ENCODE peak calls at places on chromosomes 1 and 21, in four cellular contexts. One of them, this sample, is unnamed.

GRCh38 chr1:89044970-89045695 is 19.9 kb downstream of the GBP1 start:
- DNase-seq in PC-9: no peak
- DNase-seq in GM23338: no peak
- DNase-seq in astrocyte: no peak
- DNase-seq in this sample: peak; percentile 15

GRCh38 chr1:40782371-40782956 is 1.1 kb upstream of the KCNQ4 start:
- DNase-seq in GM23338: peak; percentile 73
- DNase-seq in astrocyte: no peak
- DNase-seq in PC-9: peak; percentile 40
- DNase-seq in this sample: no peak

GRCh38 chr1:115282825-115283224 is 55.2 kb downstream of the NGF start:
- DNase-seq in PC-9: no peak
- DNase-seq in astrocyte: no peak
- DNase-seq in GM23338: no peak
- DNase-seq in this sample: no peak

GRCh38 chr1:9078035-9078948 is 8.9 kb upstream of the SLC2A5 start:
- DNase-seq in GM23338: no peak
- DNase-seq in astrocyte: peak; percentile 94
- DNase-seq in PC-9: no peak
- DNase-seq in this sample: peak; percentile 70

GRCh38 chr1:94753171-94753972 is 66.8 kb upstream of the SLC44A3 start:
- DNase-seq in GM23338: no peak
- DNase-seq in astrocyte: no peak
- DNase-seq in PC-9: no peak
- DNase-seq in this sample: no peak

GRCh38 chr1:173823776-173824314 is 628 bp upstream of the DARS2 start:
- DNase-seq in GM23338: no peak
- DNase-seq in astrocyte: peak; percentile 13
- DNase-seq in PC-9: no peak
- DNase-seq in this sample: no peak

GRCh38 chr1:951364-951763 is 7.7 kb downstream of the NOC2L start:
- DNase-seq in PC-9: no peak
- DNase-seq in astrocyte: no peak
- DNase-seq in GM23338: peak; percentile 75
- DNase-seq in this sample: no peak

GRCh38 chr1:77540501-77541161 is 141.8 kb downstream of the ZZZ3 start:
- DNase-seq in GM23338: no peak
- DNase-seq in PC-9: no peak
- DNase-seq in astrocyte: peak; percentile 76
- DNase-seq in this sample: peak; percentile 86

GRCh38 chr1:156101880-156102279 is 12.6 kb upstream of the LMNA start:
- DNase-seq in astrocyte: no peak
- DNase-seq in GM23338: no peak
- DNase-seq in PC-9: no peak
- DNase-seq in this sample: no peak

GRCh38 chr1:154955039-154955717 is 721 bp downstream of the PBXIP1 start:
- DNase-seq in PC-9: no peak
- DNase-seq in GM23338: peak; percentile 89
- DNase-seq in astrocyte: peak; percentile 76
- DNase-seq in this sample: no peak

GRCh38 chr1:45206808-45207624 is 611 bp upstream of the ZSWIM5 start:
- DNase-seq in PC-9: no peak
- DNase-seq in astrocyte: no peak
- DNase-seq in GM23338: no peak
- DNase-seq in this sample: no peak
- TF ChIP-seq EZH2 in PC-9: no peak
- TF ChIP-seq EZH2 in astrocyte: peak; percentile 39
- TF ChIP-seq EZH2 in GM23338: peak; percentile 4
- TF ChIP-seq EZH2 in this sample: no peak

GRCh38 chr1:39413902-39414528 is 77.4 kb upstream of the BMP8A start:
- DNase-seq in GM23338: no peak
- DNase-seq in astrocyte: no peak
- DNase-seq in PC-9: no peak
- DNase-seq in this sample: no peak
- H3K79me2 ChIP-seq in GM23338: peaks cover 85% of the 10 kb centered on the region
- H3K79me2 ChIP-seq in astrocyte: peaks cover 94% of the 10 kb centered on the region
- H3K79me2 ChIP-seq in PC-9: peaks cover 70% of the 10 kb centered on the region
- H3K79me2 ChIP-seq in this sample: peaks cover 87% of the 10 kb centered on the region

DNA sequence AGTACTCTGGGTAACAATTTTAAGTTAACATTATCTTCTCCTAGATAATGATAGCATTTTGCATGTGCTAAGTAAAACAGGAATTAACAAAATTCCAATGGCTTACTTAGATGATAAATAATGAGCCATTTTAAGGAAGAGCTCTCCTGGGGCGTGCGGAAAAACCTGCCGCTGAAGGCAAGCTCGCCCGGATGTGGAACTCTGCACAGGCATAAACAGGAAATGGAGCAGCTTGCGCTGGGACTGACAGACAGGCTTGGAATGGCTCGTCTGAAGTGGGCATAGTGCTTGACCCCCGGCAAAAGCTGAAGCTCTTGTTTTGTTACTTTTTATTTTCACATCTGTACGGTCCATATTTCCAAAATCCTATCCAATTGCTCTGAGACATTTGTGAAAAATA is 169.2 kb downstream of the ZNF281 start:
- DNase-seq in PC-9: no peak
- DNase-seq in astrocyte: no peak
- DNase-seq in GM23338: no peak
- DNase-seq in this sample: no peak
- H2AFZ ChIP-seq in PC-9: no peak overlapping the region
- H2AFZ ChIP-seq in astrocyte: peak overlapping the region; percentile 12
- H2AFZ ChIP-seq in GM23338: no peak overlapping the region
- H2AFZ ChIP-seq in this sample: no peak overlapping the region

DNA sequence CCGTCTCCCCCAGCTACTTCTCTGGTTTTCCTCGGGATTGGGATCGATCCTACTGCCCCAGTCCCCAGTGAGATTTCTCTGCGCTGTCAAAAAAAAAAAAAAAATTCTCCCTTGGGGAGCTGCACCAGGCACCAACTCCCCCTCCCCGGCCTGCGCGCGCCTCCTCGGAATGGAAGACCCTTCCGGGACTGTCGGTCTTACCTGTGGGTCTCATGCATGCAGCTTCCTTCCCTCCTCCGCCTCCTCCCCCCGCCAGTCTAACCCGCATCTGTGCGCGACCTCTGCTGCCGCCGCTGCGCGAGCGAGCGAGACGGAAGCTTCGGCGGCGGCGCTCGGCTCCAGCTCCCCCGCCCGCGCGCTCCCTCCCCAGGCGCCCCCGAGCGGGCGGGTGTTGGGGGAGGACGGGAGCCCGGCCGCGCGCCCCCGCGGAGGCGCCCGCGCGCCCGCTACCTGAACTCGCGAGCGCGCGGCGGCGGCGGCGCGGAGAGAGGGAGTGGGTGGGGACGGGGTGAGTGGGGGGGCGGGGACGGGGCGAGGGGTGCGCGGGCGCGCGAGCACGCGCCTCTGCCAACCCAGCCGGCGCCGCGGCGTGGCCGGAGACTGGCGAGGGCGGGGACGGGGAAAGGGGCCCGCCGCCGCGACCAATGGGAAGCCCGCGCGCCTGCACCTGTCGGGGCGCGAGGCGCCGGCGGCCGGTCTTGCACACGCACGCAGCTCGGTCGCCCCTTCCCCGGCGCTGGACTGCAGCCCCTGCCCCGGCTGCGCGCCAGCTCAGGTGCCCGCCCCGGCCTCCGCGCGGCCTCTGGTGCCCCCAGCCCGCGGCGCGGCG is at the start of gene SUSD4:
- DNase-seq in GM23338: peak; percentile 87
- DNase-seq in astrocyte: no peak
- DNase-seq in PC-9: peak; percentile 54
- DNase-seq in this sample: peak; percentile 21
- TF ChIP-seq EZH2 in GM23338: no peak
- TF ChIP-seq EZH2 in astrocyte: no peak
- TF ChIP-seq EZH2 in PC-9: no peak
- TF ChIP-seq EZH2 in this sample: no peak

GRCh38 chr21:39645331-39645730 is 32.6 kb downstream of the B3GALT5 start:
- DNase-seq in PC-9: no peak
- DNase-seq in GM23338: no peak
- DNase-seq in astrocyte: no peak
- DNase-seq in this sample: no peak
- H3K79me2 ChIP-seq in PC-9: no peaks in the 10 kb centered on the region
- H3K79me2 ChIP-seq in GM23338: peaks cover 75% of the 10 kb centered on the region
- H3K79me2 ChIP-seq in astrocyte: no peaks in the 10 kb centered on the region
- H3K79me2 ChIP-seq in this sample: no peaks in the 10 kb centered on the region

GRCh38 chr1:228445867-228446584 is 29.4 kb upstream of the TRIM17 start:
- DNase-seq in astrocyte: peak; percentile 31
- DNase-seq in GM23338: peak; percentile 80
- DNase-seq in PC-9: peak; percentile 18
- DNase-seq in this sample: no peak
- H2AFZ ChIP-seq in astrocyte: peak overlapping the region; percentile 82
- H2AFZ ChIP-seq in GM23338: peak overlapping the region; percentile 91
- H2AFZ ChIP-seq in PC-9: no peak overlapping the region
- H2AFZ ChIP-seq in this sample: peak overlapping the region; percentile 59